ENCODE peak calls at places on chromosomes 13 and 19, in seven cellular contexts. Q, E, J, H, V, Y and R are unnamed samples. For H3K36me3, the result is how much of the 10 kb centered on the place peaks cover.

GRCh38 chr13:60267498-60268202 is 103.9 kb upstream of the DIAPH3 start:
- DNase-seq in V (no peak), J (no peak), Q (no peak), Y (peak), E (peak), H (no peak), R (no peak)

GRCh38 chr19:34715357-34715756 is 18.7 kb upstream of the ZNF181 start:
- DNase-seq in V (no peak), J (no peak), Y (no peak), Q (no peak), H (no peak), E (no peak), R (no peak)

GRCh38 chr19:58394821-58395219 is 636 bp upstream of the RNF225 start:
- DNase-seq in J (no peak), E (no peak), Y (no peak), V (no peak), Q (no peak), H (no peak), R (no peak)

GRCh38 chr19:48417436-48417835 is 24.0 kb downstream of the GRIN2D start:
- DNase-seq in V (no peak), J (no peak), Q (no peak), E (no peak), H (no peak), Y (no peak), R (no peak)

GRCh38 chr19:10669246-10669645 is 15.1 kb downstream of the ILF3 start:
- DNase-seq in E (no peak), Y (no peak), J (no peak), V (no peak), H (no peak), Q (no peak), R (no peak)

GRCh38 chr19:43441736-43442135 is 23.7 kb downstream of the LYPD3 start:
- DNase-seq in J (no peak), Q (no peak), E (no peak), V (no peak), H (no peak), Y (no peak), R (no peak)

GRCh38 chr13:101755228-101755887 is 302.9 kb downstream of the ITGBL1 start:
- DNase-seq in J (no peak), Y (no peak), E (no peak), V (no peak), Q (no peak), H (no peak), R (no peak)

GRCh38 chr13:27425151-27425917 is 915 bp downstream of the GTF3A start:
- DNase-seq in V (no peak), Q (no peak), J (no peak), E (no peak), Y (no peak), H (no peak), R (no peak)

GRCh38 chr19:32358311-32358710 is 12.9 kb downstream of the ZNF507 start:
- DNase-seq in H (no peak), V (no peak), E (no peak), Y (no peak), J (no peak), Q (no peak), R (no peak)

GRCh38 chr13:113599396-113599795 is 14.8 kb downstream of the TFDP1 start:
- DNase-seq in H (peak), J (peak), E (no peak), Y (peak), Q (no peak), V (peak), R (no peak)

GRCh38 chr13:112255550-112256120 is 120.5 kb upstream of the SPACA7 start:
- DNase-seq in H (no peak), E (no peak), J (no peak), Y (no peak), V (no peak), Q (no peak), R (no peak)

GRCh38 chr19:13817615-13818371 is 22.6 kb downstream of the ZSWIM4 start:
- DNase-seq in J (peak), E (peak), H (no peak), Q (no peak), Y (peak), V (no peak), R (no peak)

GRCh38 chr19:30062331-30063183 is 120.5 kb downstream of the URI1 start:
- DNase-seq in Q (no peak), E (no peak), V (no peak), J (no peak), H (no peak), Y (no peak), R (no peak)

GRCh38 chr19:51091895-51092873 is 9.5 kb upstream of the KLK14 start:
- DNase-seq in H (no peak), V (no peak), E (no peak), J (no peak), Q (no peak), Y (no peak), R (no peak)

GRCh38 chr13:40315416-40316064 is 350.9 kb downstream of the FOXO1 start:
- DNase-seq in Y (no peak), E (no peak), H (no peak), J (no peak), V (no peak), Q (no peak), R (no peak)

GRCh38 chr19:57934820-57935665 is at the start of gene ZNF418:
- DNase-seq in E (peak), H (peak), V (peak), Y (peak), J (peak), Q (no peak), R (no peak)

GRCh38 chr19:42879613-42880012 is at the start of gene PSG1:
- DNase-seq in J (no peak), V (no peak), Q (no peak), H (no peak), E (no peak), Y (no peak), R (no peak)

GRCh38 chr13:84352946-84353345 is 470.7 kb upstream of the SLITRK1 start:
- DNase-seq in Q (no peak), H (no peak), V (no peak), Y (no peak), E (no peak), J (no peak), R (no peak)

GRCh38 chr19:22144394-22144793 is 52.4 kb downstream of the ZNF676 start:
- DNase-seq in Y (no peak), H (no peak), E (no peak), V (no peak), Q (peak), J (no peak), R (no peak)

GRCh38 chr19:30791116-30791515 is 418.9 kb downstream of the ZNF536 start:
- DNase-seq in Y (no peak), H (no peak), J (no peak), Q (no peak), E (no peak), V (no peak), R (no peak)

GRCh38 chr19:14147797-14148605 is 11.6 kb upstream of the ASF1B start:
- DNase-seq in H (peak), Y (peak), Q (peak), V (peak), J (peak), E (peak), R (no peak)

GRCh38 chr13:50831510-50831909 is 12.0 kb downstream of the DLEU7 start:
- DNase-seq in V (no peak), Q (no peak), Y (no peak), E (no peak), J (no peak), H (no peak), R (no peak)

GRCh38 chr13:34025746-34026145 is 207.8 kb downstream of the RFC3 start:
- DNase-seq in H (no peak), E (no peak), V (no peak), Q (no peak), J (no peak), Y (no peak), R (no peak)

GRCh38 chr19:39411006-39411831 is 1.2 kb upstream of the PLEKHG2 start:
- DNase-seq in E (peak), V (peak), J (peak), Y (peak), H (no peak), Q (no peak), R (no peak)

GRCh38 chr19:5338661-5339469 is 1.7 kb downstream of the PTPRS start:
- DNase-seq in J (no peak), H (no peak), Q (no peak), V (no peak), E (no peak), Y (no peak), R (no peak)

GRCh38 chr13:92224052-92224821 is 825.8 kb downstream of the GPC5 start:
- DNase-seq in Q (no peak), E (no peak), J (no peak), H (no peak), Y (no peak), V (no peak), R (no peak)

GRCh38 chr19:44690131-44690440 is 8.9 kb upstream of the CEACAM16 start:
- DNase-seq in Q (no peak), Y (no peak), J (no peak), H (no peak), V (no peak), E (no peak), R (no peak)

GRCh38 chr13:114080739-114081561 is 51.5 kb downstream of the RASA3 start:
- DNase-seq in V (peak), H (peak), Q (no peak), Y (peak), E (peak), J (peak), R (no peak)

GRCh38 chr13:31018511-31018910 is 86.1 kb downstream of the TEX26 start:
- DNase-seq in H (no peak), V (no peak), Y (no peak), Q (no peak), E (no peak), J (no peak), R (no peak)

GRCh38 chr19:19443902-19444693 is 38.6 kb downstream of the GATAD2A start:
- DNase-seq in E (no peak), Q (no peak), V (no peak), H (no peak), J (no peak), Y (no peak), R (no peak)
- H3K27ac ChIP-seq in E (peak), Q (no peak), V (no peak), H (no peak), J (peak), Y (no peak), R (no peak)

GRCh38 chr19:2235396-2236284 is 489 bp downstream of the PLEKHJ1 start:
- DNase-seq in V (no peak), H (no peak), J (peak), Y (peak), Q (no peak), E (peak), R (no peak)
- TF ChIP-seq POLR2A in V (peak), H (no peak), J (peak), Y (peak), Q (no peak), E (peak), R (no peak)

DNA sequence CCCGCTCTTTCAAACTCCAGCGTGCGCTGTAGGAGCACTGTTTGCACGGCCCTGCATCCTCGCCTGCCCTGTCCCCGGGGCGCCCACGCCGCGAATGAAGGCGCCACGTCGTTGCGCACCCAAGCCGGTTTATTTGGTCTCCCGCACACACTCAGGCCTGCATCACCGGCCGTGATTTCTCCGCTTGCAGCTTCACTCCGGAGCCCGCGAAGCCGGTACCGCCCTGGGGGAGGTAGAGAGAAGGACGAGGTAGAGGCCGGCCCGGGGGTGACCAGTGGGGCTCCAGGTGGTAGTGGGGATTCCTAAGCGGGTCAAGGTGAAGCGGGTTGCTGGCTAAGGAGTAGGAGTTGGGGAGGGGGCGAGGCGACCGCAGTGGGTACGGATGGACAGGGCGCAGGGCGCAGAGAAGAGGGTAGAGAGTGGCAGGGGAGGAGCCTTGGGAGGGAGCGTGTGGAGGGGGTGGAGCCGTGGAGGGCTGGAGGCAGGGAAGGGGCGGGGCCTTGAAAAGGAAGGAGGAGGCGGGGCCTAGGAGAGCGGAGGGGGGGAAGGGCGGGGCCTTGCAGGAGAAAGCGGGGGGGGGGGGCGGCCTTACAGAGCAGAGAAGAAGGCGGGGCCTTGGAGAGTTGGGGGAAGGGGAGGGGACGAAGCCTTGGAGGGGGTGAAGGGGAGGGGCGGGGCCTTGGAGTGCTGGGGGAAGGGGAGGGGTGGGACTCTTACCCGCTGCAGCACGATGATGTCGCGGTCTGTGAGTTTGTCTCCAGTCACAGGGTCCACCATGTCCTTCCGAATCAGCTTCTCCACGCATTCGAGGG is 24.6 kb downstream of the NOSIP start:
- DNase-seq in E (peak), Q (peak), H (no peak), V (peak), J (peak), Y (peak), R (no peak)
- H3K36me3 ChIP-seq in E (under half), Q (under half), H (under half), V (under half), J (under half), Y (under half), R (under half)

DNA sequence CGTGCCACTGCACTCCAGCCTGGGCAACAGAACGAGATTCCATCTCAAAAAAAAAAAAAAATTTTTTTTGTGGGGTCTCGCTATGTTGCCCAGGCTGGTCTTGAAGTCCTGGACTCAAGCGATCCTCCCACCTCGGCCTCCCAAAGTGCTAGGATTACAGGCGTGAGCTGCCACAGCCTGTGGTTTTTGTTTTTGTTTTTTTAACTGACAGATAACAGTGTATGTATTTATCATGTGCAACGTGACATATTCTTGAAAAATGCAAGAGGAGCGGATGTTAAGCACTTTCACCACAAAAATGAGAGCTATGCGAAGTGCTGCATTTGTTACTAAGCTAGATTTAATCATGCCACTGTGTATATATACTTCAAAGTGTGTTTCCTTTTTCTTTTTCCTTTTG is 49.0 kb downstream of the ARHGEF18 start:
- DNase-seq in E (no peak), V (no peak), H (no peak), Q (no peak), J (no peak), Y (no peak), R (no peak)
- H3K27ac ChIP-seq in E (peak), V (no peak), H (no peak), Q (peak), J (peak), Y (peak), R (no peak)